ENCODE peak calls at places on chromosome 20, in six cellular contexts. U, V, T, S, L and A are unnamed samples.
A peak's percentile ranks its signal among the peaks of the same experiment; 100 is the strongest.

GRCh38 chr20:63114693-63115069 is 101.2 kb downstream of the YTHDF1 start:
- DNase-seq in U (no peak), V (no peak), T (no peak), S (no peak), L (no peak), A (no peak)

GRCh38 chr20:18974660-18975059 is 161.1 kb downstream of the SCP2D1 start:
- DNase-seq in U (no peak), V (no peak), T (no peak), S (no peak), L (no peak), A (no peak)

GRCh38 chr20:31740208-31740607 is 1.1 kb downstream of the TPX2 start:
- DNase-seq in U (no peak), V (peak; percentile 65), T (no peak), S (no peak), L (no peak), A (peak; percentile 62)

GRCh38 chr20:49768204-49769124 is 44.2 kb upstream of the SLC9A8 start:
- DNase-seq in U (peak; percentile 44), V (peak; percentile 90), T (peak; percentile 73), S (peak; percentile 38), L (no peak), A (peak; percentile 59)

GRCh38 chr20:51928931-51929330 is 126.6 kb upstream of the SALL4 start:
- DNase-seq in U (no peak), V (no peak), T (no peak), S (no peak), L (no peak), A (no peak)

GRCh38 chr20:62980970-62981369 is 25.8 kb downstream of the BHLHE23 start:
- DNase-seq in U (no peak), V (no peak), T (no peak), S (no peak), L (peak; percentile 54), A (no peak)

GRCh38 chr20:10671221-10671849 is 2.5 kb downstream of the JAG1 start:
- DNase-seq in U (peak; percentile 85), V (peak; percentile 76), T (peak; percentile 74), S (peak; percentile 90), L (peak; percentile 72), A (peak; percentile 91)

GRCh38 chr20:45779011-45779915 is 12.4 kb downstream of the WFDC3 start:
- DNase-seq in U (peak; percentile 69), V (peak; percentile 100), T (peak; percentile 90), S (peak; percentile 99), L (peak; percentile 85), A (peak; percentile 98)

GRCh38 chr20:4401601-4402000 is 320.1 kb upstream of the PRND start:
- DNase-seq in U (no peak), V (peak; percentile 78), T (no peak), S (peak; percentile 13), L (no peak), A (peak; percentile 1)

GRCh38 chr20:40493551-40493950 is 195.5 kb downstream of the MAFB start:
- DNase-seq in U (no peak), V (peak; percentile 9), T (no peak), S (no peak), L (no peak), A (peak; percentile 28)

GRCh38 chr20:16014436-16014835 is 558.8 kb downstream of the KIF16B start:
- DNase-seq in U (no peak), V (no peak), T (no peak), S (no peak), L (no peak), A (no peak)

GRCh38 chr20:16020971-16021370 is 552.3 kb downstream of the KIF16B start:
- DNase-seq in U (no peak), V (peak; percentile 49), T (no peak), S (no peak), L (no peak), A (peak; percentile 62)

GRCh38 chr20:16018881-16019280 is 554.4 kb downstream of the KIF16B start:
- DNase-seq in U (no peak), V (no peak), T (no peak), S (no peak), L (no peak), A (peak; percentile 7)

GRCh38 chr20:16013631-16014030 is 559.6 kb downstream of the KIF16B start:
- DNase-seq in U (no peak), V (no peak), T (no peak), S (no peak), L (no peak), A (no peak)

DNA sequence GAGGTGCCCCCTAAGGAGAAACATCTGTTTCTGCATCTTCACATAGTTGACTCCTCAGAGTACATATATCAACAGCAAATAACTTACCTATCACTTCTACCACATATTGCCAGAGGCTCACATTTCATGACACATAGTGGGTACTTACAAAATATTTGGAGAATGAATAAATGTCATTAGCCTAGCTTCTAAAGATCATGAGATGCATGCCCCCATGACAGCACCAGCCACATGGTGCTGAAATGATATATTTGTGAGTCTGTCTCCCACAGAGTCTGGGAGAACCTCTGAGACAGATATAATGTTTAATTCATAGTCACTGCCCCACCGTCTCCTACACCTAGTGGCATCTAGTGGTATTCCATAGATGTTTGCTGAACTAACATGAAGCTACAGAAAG is 555.6 kb downstream of the KIF16B start:
- DNase-seq in U (no peak), V (no peak), T (no peak), S (no peak), L (no peak), A (no peak)
- TF ChIP-seq CTCF in U (no peak), V (no peak), T (no peak), S (no peak), L (no peak), A (no peak)

GRCh38 chr20:34033903-34034302 is 40.2 kb downstream of the RALY start:
- DNase-seq in U (no peak), V (no peak), T (no peak), S (no peak), L (no peak), A (no peak)
- H3K27ac ChIP-seq in U (no peak overlapping the region), V (no peak overlapping the region), T (no peak overlapping the region), S (no peak overlapping the region), L (no peak overlapping the region), A (no peak overlapping the region)

GRCh38 chr20:57260065-57260958 is 6.1 kb downstream of the BMP7 start:
- DNase-seq in U (no peak), V (no peak), T (no peak), S (no peak), L (no peak), A (no peak)

GRCh38 chr20:57262244-57263126 is 4.0 kb downstream of the BMP7 start:
- DNase-seq in U (no peak), V (no peak), T (no peak), S (no peak), L (no peak), A (no peak)

GRCh38 chr20:57261488-57262243 is 4.8 kb downstream of the BMP7 start:
- DNase-seq in U (no peak), V (no peak), T (no peak), S (no peak), L (no peak), A (no peak)

GRCh38 chr20:57259179-57260021 is 7.0 kb downstream of the BMP7 start:
- DNase-seq in U (no peak), V (no peak), T (no peak), S (no peak), L (no peak), A (no peak)

GRCh38 chr20:57260959-57261357 is 5.5 kb downstream of the BMP7 start:
- DNase-seq in U (no peak), V (peak; percentile 39), T (no peak), S (no peak), L (no peak), A (no peak)
- H3K4me3 ChIP-seq in U (no peak overlapping the region), V (no peak overlapping the region), T (no peak overlapping the region), S (no peak overlapping the region), L (no peak overlapping the region), A (no peak overlapping the region)

GRCh38 chr20:12835999-12836398 is 172.8 kb upstream of the SPTLC3 start:
- DNase-seq in U (no peak), V (no peak), T (no peak), S (no peak), L (no peak), A (no peak)

GRCh38 chr20:12833861-12834260 is 174.9 kb upstream of the SPTLC3 start:
- DNase-seq in U (no peak), V (no peak), T (no peak), S (no peak), L (no peak), A (no peak)

GRCh38 chr20:12837646-12838045 is 171.1 kb upstream of the SPTLC3 start:
- DNase-seq in U (no peak), V (no peak), T (no peak), S (no peak), L (no peak), A (no peak)

GRCh38 chr20:12838261-12838866 is 170.4 kb upstream of the SPTLC3 start:
- DNase-seq in U (no peak), V (no peak), T (no peak), S (no peak), L (no peak), A (no peak)
- TF ChIP-seq CTCF in U (no peak), V (no peak), T (no peak), S (peak; percentile 6), L (no peak), A (peak; percentile 15)

GRCh38 chr20:2508631-2509467 is at the start of gene ZNF343:
- DNase-seq in U (peak; percentile 83), V (peak; percentile 72), T (peak; percentile 79), S (peak; percentile 48), L (peak; percentile 82), A (peak; percentile 69)

GRCh38 chr20:2507464-2507863 is 1.3 kb downstream of the ZNF343 start:
- DNase-seq in U (no peak), V (no peak), T (no peak), S (no peak), L (no peak), A (no peak)

GRCh38 chr20:2509794-2510193 is 1.1 kb upstream of the ZNF343 start:
- DNase-seq in U (no peak), V (no peak), T (no peak), S (no peak), L (no peak), A (no peak)

GRCh38 chr20:2507875-2508630 is 662 bp downstream of the ZNF343 start:
- DNase-seq in U (peak; percentile 14), V (no peak), T (peak; percentile 27), S (no peak), L (no peak), A (no peak)

DNA sequence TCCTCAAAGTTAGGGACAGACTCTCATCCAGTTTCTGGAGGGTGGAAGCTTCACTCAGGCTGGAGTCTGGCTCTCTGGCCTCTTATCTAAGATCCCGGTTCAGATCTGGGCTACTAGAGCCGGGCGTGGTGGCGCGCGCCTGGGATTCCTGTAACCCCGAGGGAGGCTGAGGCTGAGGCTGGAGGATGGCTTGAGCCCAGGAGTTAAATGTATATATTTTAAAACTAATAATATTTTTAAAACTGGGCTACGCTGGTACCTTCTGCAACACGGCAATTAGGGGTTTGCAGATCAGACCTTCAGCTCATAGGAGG is 710 bp upstream of the ZNF343 start:
- DNase-seq in U (no peak), V (no peak), T (no peak), S (no peak), L (no peak), A (no peak)
- H3K27ac ChIP-seq in U (peak overlapping the region; percentile 78), V (peak overlapping the region; percentile 84), T (peak overlapping the region; percentile 88), S (no peak overlapping the region), L (peak overlapping the region; percentile 96), A (no peak overlapping the region)